ENCODE peak calls at places on chromosomes 7 and 10, in eight cellular contexts. P is Caco-2, Q is pancreas, J is type B pancreatic cell, I is NB4, C is fibroblast of lung, H is WTC11, Y is AG10803. Z is an unnamed sample.

GRCh38 chr10:123787566-123787965 is 104.0 kb downstream of the CPXM2 start:
- DNase-seq in P (no peak), Q (no peak), J (peak), I (no peak), C (no peak), H (no peak), Y (no peak), Z (no peak)

GRCh38 chr7:151552352-151553028 is 32.8 kb upstream of the RHEB start:
- DNase-seq in P (no peak), Q (peak), J (no peak), I (no peak), C (no peak), H (no peak), Y (no peak), Z (peak)

GRCh38 chr7:128099204-128099671 is 68.0 kb upstream of the LRRC4 start:
- DNase-seq in P (no peak), Q (no peak), J (no peak), I (peak), C (peak), H (no peak), Y (peak), Z (no peak)

GRCh38 chr7:140232959-140233649 is 56.3 kb upstream of the KDM7A start:
- DNase-seq in P (no peak), Q (no peak), J (no peak), I (no peak), C (no peak), H (no peak), Y (no peak), Z (no peak)

GRCh38 chr7:74417419-74417971 is 36.2 kb upstream of the GTF2IRD1 start:
- DNase-seq in P (peak), Q (peak), J (peak), I (peak), C (peak), H (peak), Y (peak), Z (peak)

GRCh38 chr10:86585037-86585725 is 63.6 kb upstream of the WAPL start:
- DNase-seq in P (peak), Q (peak), J (peak), I (peak), C (peak), H (peak), Y (peak), Z (peak)

GRCh38 chr10:124429576-124429975 is 10.9 kb upstream of the OAT start:
- DNase-seq in P (no peak), Q (no peak), J (no peak), I (no peak), C (no peak), H (no peak), Y (no peak), Z (no peak)

GRCh38 chr10:86226016-86226415 is 140.6 kb downstream of the GRID1 start:
- DNase-seq in P (no peak), Q (no peak), J (no peak), I (no peak), C (no peak), H (no peak), Y (no peak), Z (no peak)

GRCh38 chr7:45026984-45027773 is 27.2 kb downstream of the CCM2 start:
- DNase-seq in P (no peak), Q (no peak), J (no peak), I (peak), C (peak), H (no peak), Y (peak), Z (no peak)

GRCh38 chr10:81403451-81403850 is 471.5 kb upstream of the NRG3 start:
- DNase-seq in P (no peak), Q (no peak), J (no peak), I (no peak), C (no peak), H (no peak), Y (no peak), Z (peak)

GRCh38 chr10:63542835-63543575 is 21.8 kb downstream of the REEP3 start:
- DNase-seq in P (no peak), Q (no peak), J (no peak), I (no peak), C (peak), H (no peak), Y (peak), Z (no peak)

GRCh38 chr10:131891196-131891928 is 9.4 kb upstream of the PPP2R2D start:
- DNase-seq in P (no peak), Q (no peak), J (no peak), I (peak), C (no peak), H (peak), Y (no peak), Z (peak)
- TF ChIP-seq CTCF in P (no peak), Q (no peak), J (peak), I (peak), C (no peak), H (no peak), Y (peak), Z (no peak)

GRCh38 chr10:114305521-114305925 is 66.5 kb downstream of the VWA2 start:
- DNase-seq in P (no peak), Q (no peak), J (no peak), I (no peak), C (no peak), H (no peak), Y (no peak), Z (no peak)

GRCh38 chr10:114304017-114304565 is 65.0 kb downstream of the VWA2 start:
- DNase-seq in P (peak), Q (peak), J (no peak), I (peak), C (peak), H (peak), Y (peak), Z (peak)

GRCh38 chr10:114303556-114303955 is 64.5 kb downstream of the VWA2 start:
- DNase-seq in P (peak), Q (no peak), J (no peak), I (no peak), C (no peak), H (no peak), Y (no peak), Z (no peak)

GRCh38 chr10:114306116-114306973 is 67.3 kb downstream of the VWA2 start:
- DNase-seq in P (peak), Q (no peak), J (no peak), I (no peak), C (peak), H (no peak), Y (peak), Z (peak)

GRCh38 chr10:114304566-114305421 is 65.7 kb downstream of the VWA2 start:
- DNase-seq in P (peak), Q (peak), J (no peak), I (peak), C (no peak), H (peak), Y (no peak), Z (peak)
- TF ChIP-seq CTCF in P (peak), Q (no peak), J (peak), I (peak), C (peak), H (no peak), Y (peak), Z (no peak)

GRCh38 chr7:7103343-7104313 is 78.7 kb upstream of the C1GALT1 start:
- DNase-seq in P (no peak), Q (no peak), J (no peak), I (peak), C (peak), H (no peak), Y (peak), Z (peak)

GRCh38 chr7:7104971-7105370 is 77.4 kb upstream of the C1GALT1 start:
- DNase-seq in P (no peak), Q (no peak), J (no peak), I (no peak), C (no peak), H (no peak), Y (no peak), Z (no peak)

GRCh38 chr7:7102906-7103305 is 79.4 kb upstream of the C1GALT1 start:
- DNase-seq in P (no peak), Q (no peak), J (no peak), I (no peak), C (no peak), H (no peak), Y (no peak), Z (no peak)

GRCh38 chr7:7105800-7106582 is 76.4 kb upstream of the C1GALT1 start:
- DNase-seq in P (no peak), Q (no peak), J (no peak), I (no peak), C (no peak), H (no peak), Y (no peak), Z (no peak)

DNA sequence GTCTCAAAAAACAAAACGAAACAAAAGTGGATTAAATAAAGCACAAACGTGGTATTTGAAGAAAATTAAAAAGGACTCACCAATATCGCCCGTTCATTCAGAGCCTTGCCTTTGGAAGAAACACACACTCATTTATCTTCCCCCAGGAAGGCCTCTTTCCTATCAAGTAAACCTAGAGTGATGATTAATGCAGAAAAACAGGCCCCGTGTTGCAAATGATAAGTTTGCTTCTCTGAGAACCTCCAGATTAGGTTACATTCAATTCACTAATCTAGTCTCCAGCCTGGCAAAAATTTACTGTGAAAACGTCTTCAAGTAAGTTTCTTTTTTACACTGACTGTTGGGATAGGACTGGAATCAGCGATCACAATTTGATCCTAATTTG is 78.0 kb upstream of the C1GALT1 start:
- DNase-seq in P (no peak), Q (no peak), J (no peak), I (no peak), C (peak), H (no peak), Y (no peak), Z (no peak)
- TF ChIP-seq CTCF in P (no peak), Q (no peak), J (no peak), I (no peak), C (no peak), H (no peak), Y (no peak), Z (no peak)

GRCh38 chr7:116354171-116354545 is 143.8 kb downstream of the TES start:
- DNase-seq in P (no peak), Q (peak), J (no peak), I (no peak), C (peak), H (no peak), Y (peak), Z (no peak)
- TF ChIP-seq CTCF in P (no peak), Q (no peak), J (no peak), I (no peak), C (no peak), H (no peak), Y (no peak), Z (no peak)

GRCh38 chr10:80390740-80391139 is 17.6 kb upstream of the PRXL2A start:
- DNase-seq in P (no peak), Q (no peak), J (no peak), I (no peak), C (no peak), H (no peak), Y (no peak), Z (no peak)
- TF ChIP-seq CTCF in P (no peak), Q (no peak), J (no peak), I (no peak), C (no peak), H (no peak), Y (no peak), Z (no peak)

GRCh38 chr10:125770844-125771243 is 4.8 kb downstream of the MMP21 start:
- DNase-seq in P (no peak), Q (no peak), J (no peak), I (no peak), C (no peak), H (no peak), Y (no peak), Z (no peak)
- TF ChIP-seq CTCF in P (no peak), Q (no peak), J (no peak), I (no peak), C (no peak), H (no peak), Y (no peak), Z (no peak)

DNA sequence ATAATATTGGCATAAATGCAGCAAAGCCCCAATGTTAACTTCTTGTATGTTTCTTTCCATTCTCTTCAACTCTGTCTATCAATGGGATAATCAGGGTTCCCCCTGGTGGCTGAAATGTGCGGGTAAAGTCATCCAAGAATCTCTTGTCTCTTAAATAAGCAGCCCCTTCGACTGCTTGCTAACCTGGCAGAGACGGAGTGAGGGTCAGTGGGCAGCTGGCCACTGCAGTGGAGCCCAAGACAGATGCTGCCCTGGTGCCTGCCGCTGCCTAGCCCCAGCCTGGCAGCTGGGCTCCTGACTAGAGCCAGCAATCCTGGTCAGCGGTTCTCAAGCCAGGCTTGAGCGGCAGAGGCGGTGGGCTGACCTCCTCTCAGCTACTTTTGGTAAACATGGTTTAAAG is 248.9 kb downstream of the COBL start:
- DNase-seq in P (peak), Q (peak), J (no peak), I (peak), C (peak), H (peak), Y (peak), Z (peak)
- TF ChIP-seq CTCF in P (peak), Q (peak), J (peak), I (peak), C (peak), H (no peak), Y (peak), Z (peak)

GRCh38 chr10:109664554-109664953 is 258.8 kb downstream of the XPNPEP1 start:
- DNase-seq in P (no peak), Q (no peak), J (no peak), I (no peak), C (no peak), H (no peak), Y (no peak), Z (no peak)

GRCh38 chr10:109668703-109669102 is 254.6 kb downstream of the XPNPEP1 start:
- DNase-seq in P (no peak), Q (no peak), J (no peak), I (no peak), C (no peak), H (no peak), Y (no peak), Z (no peak)

GRCh38 chr10:109665321-109665720 is 258.0 kb downstream of the XPNPEP1 start:
- DNase-seq in P (no peak), Q (no peak), J (no peak), I (no peak), C (no peak), H (no peak), Y (no peak), Z (no peak)

GRCh38 chr10:109668137-109668536 is 255.2 kb downstream of the XPNPEP1 start:
- DNase-seq in P (no peak), Q (no peak), J (no peak), I (no peak), C (no peak), H (no peak), Y (no peak), Z (no peak)

DNA sequence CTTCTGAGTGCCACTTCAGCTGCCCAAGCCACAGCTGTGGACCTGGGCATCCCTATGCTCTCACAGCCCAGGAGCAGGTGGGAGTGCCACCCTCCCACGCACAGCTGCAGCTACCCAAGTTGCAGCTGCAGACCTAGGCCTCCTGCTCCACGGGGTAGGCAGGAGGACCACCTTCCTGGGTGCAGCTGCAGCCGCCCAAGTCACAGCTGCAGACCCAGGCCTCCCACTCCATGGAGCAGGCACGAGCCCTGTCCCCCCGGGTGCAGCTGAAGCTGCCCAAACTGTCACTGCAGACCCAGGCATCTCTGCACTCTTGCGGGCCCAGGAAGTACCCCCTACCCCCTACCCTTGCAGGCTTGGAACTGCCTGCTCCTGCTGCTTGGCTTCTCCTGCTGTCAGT is 260.2 kb downstream of the XPNPEP1 start:
- DNase-seq in P (no peak), Q (no peak), J (no peak), I (no peak), C (no peak), H (no peak), Y (no peak), Z (no peak)
- TF ChIP-seq CTCF in P (no peak), Q (no peak), J (no peak), I (no peak), C (no peak), H (no peak), Y (no peak), Z (no peak)

GRCh38 chr7:35971133-35971995 is 170.5 kb downstream of the SEPTIN7 start:
- DNase-seq in P (no peak), Q (no peak), J (no peak), I (peak), C (no peak), H (no peak), Y (no peak), Z (peak)
- TF ChIP-seq CTCF in P (no peak), Q (no peak), J (no peak), I (no peak), C (no peak), H (no peak), Y (no peak), Z (peak)